ENCODE peak calls at places on chromosome 2, in five cellular contexts. One of them, this sample, is unnamed.

GRCh38 chr2:25920326-25920725 is 42.0 kb upstream of the ASXL2 start:
- DNase-seq in AG04450: peak; percentile 60
- DNase-seq in ovary: no peak
- DNase-seq in adrenal gland: no peak
- DNase-seq in WERI-Rb-1: no peak
- DNase-seq in this sample: no peak

GRCh38 chr2:42806786-42807185 is 14.4 kb upstream of the HAAO start:
- DNase-seq in AG04450: no peak
- DNase-seq in ovary: no peak
- DNase-seq in adrenal gland: no peak
- DNase-seq in WERI-Rb-1: no peak
- DNase-seq in this sample: no peak

GRCh38 chr2:73069041-73069854 is 2.3 kb downstream of the SFXN5 start:
- DNase-seq in AG04450: no peak
- DNase-seq in ovary: no peak
- DNase-seq in adrenal gland: no peak
- DNase-seq in WERI-Rb-1: no peak
- DNase-seq in this sample: no peak

GRCh38 chr2:240464514-240465241 is 29.2 kb downstream of the GPC1 start:
- DNase-seq in AG04450: no peak
- DNase-seq in ovary: peak; percentile 37
- DNase-seq in adrenal gland: peak; percentile 18
- DNase-seq in WERI-Rb-1: peak; percentile 8
- DNase-seq in this sample: no peak

GRCh38 chr2:130759906-130760753 is 4.8 kb downstream of the AMER3 start:
- DNase-seq in AG04450: no peak
- DNase-seq in ovary: no peak
- DNase-seq in adrenal gland: no peak
- DNase-seq in WERI-Rb-1: peak; percentile 57
- DNase-seq in this sample: no peak

GRCh38 chr2:197705912-197706838 is 1.0 kb downstream of the MARS2 start:
- DNase-seq in AG04450: no peak
- DNase-seq in ovary: peak; percentile 49
- DNase-seq in adrenal gland: peak; percentile 21
- DNase-seq in WERI-Rb-1: no peak
- DNase-seq in this sample: peak; percentile 44

GRCh38 chr2:36780231-36780808 is 83.8 kb downstream of the VIT start:
- DNase-seq in AG04450: peak; percentile 38
- DNase-seq in ovary: no peak
- DNase-seq in adrenal gland: no peak
- DNase-seq in WERI-Rb-1: no peak
- DNase-seq in this sample: no peak

GRCh38 chr2:9251154-9252001 is 44.8 kb downstream of the ASAP2 start:
- DNase-seq in AG04450: no peak
- DNase-seq in ovary: no peak
- DNase-seq in adrenal gland: no peak
- DNase-seq in WERI-Rb-1: no peak
- DNase-seq in this sample: no peak

GRCh38 chr2:74292752-74293151 is 50.5 kb downstream of the SLC4A5 start:
- DNase-seq in AG04450: no peak
- DNase-seq in ovary: no peak
- DNase-seq in adrenal gland: no peak
- DNase-seq in WERI-Rb-1: no peak
- DNase-seq in this sample: no peak

GRCh38 chr2:74291217-74291551 is 52.0 kb downstream of the SLC4A5 start:
- DNase-seq in AG04450: no peak
- DNase-seq in ovary: no peak
- DNase-seq in adrenal gland: no peak
- DNase-seq in WERI-Rb-1: peak; percentile 30
- DNase-seq in this sample: no peak

GRCh38 chr2:74290066-74290465 is 53.1 kb downstream of the SLC4A5 start:
- DNase-seq in AG04450: no peak
- DNase-seq in ovary: no peak
- DNase-seq in adrenal gland: no peak
- DNase-seq in WERI-Rb-1: no peak
- DNase-seq in this sample: no peak

GRCh38 chr2:74291891-74292621 is 51.2 kb downstream of the SLC4A5 start:
- DNase-seq in AG04450: no peak
- DNase-seq in ovary: no peak
- DNase-seq in adrenal gland: no peak
- DNase-seq in WERI-Rb-1: peak; percentile 65
- DNase-seq in this sample: no peak

GRCh38 chr2:74290466-74291216 is 52.6 kb downstream of the SLC4A5 start:
- DNase-seq in AG04450: no peak
- DNase-seq in ovary: no peak
- DNase-seq in adrenal gland: no peak
- DNase-seq in WERI-Rb-1: no peak
- DNase-seq in this sample: peak; percentile 38
- H3K27ac ChIP-seq in AG04450: no peak overlapping the region
- H3K27ac ChIP-seq in ovary: no peak overlapping the region
- H3K27ac ChIP-seq in adrenal gland: no peak overlapping the region
- H3K27ac ChIP-seq in WERI-Rb-1: no peak overlapping the region
- H3K27ac ChIP-seq in this sample: no peak overlapping the region

GRCh38 chr2:120473522-120474271 is 127.8 kb downstream of the INHBB start:
- DNase-seq in AG04450: no peak
- DNase-seq in ovary: peak; percentile 29
- DNase-seq in adrenal gland: no peak
- DNase-seq in WERI-Rb-1: no peak
- DNase-seq in this sample: no peak
- H3K27ac ChIP-seq in AG04450: no peak overlapping the region
- H3K27ac ChIP-seq in ovary: no peak overlapping the region
- H3K27ac ChIP-seq in adrenal gland: no peak overlapping the region
- H3K27ac ChIP-seq in WERI-Rb-1: no peak overlapping the region
- H3K27ac ChIP-seq in this sample: no peak overlapping the region

GRCh38 chr2:27828305-27828704 is 56.8 kb downstream of the MRPL33 start:
- DNase-seq in AG04450: no peak
- DNase-seq in ovary: no peak
- DNase-seq in adrenal gland: no peak
- DNase-seq in WERI-Rb-1: no peak
- DNase-seq in this sample: no peak

GRCh38 chr2:27824401-27824800 is 52.9 kb downstream of the MRPL33 start:
- DNase-seq in AG04450: no peak
- DNase-seq in ovary: no peak
- DNase-seq in adrenal gland: no peak
- DNase-seq in WERI-Rb-1: no peak
- DNase-seq in this sample: no peak

GRCh38 chr2:27822049-27822448 is 50.5 kb downstream of the MRPL33 start:
- DNase-seq in AG04450: no peak
- DNase-seq in ovary: no peak
- DNase-seq in adrenal gland: no peak
- DNase-seq in WERI-Rb-1: no peak
- DNase-seq in this sample: no peak

GRCh38 chr2:27823135-27823534 is 51.6 kb downstream of the MRPL33 start:
- DNase-seq in AG04450: no peak
- DNase-seq in ovary: no peak
- DNase-seq in adrenal gland: no peak
- DNase-seq in WERI-Rb-1: no peak
- DNase-seq in this sample: no peak

DNA sequence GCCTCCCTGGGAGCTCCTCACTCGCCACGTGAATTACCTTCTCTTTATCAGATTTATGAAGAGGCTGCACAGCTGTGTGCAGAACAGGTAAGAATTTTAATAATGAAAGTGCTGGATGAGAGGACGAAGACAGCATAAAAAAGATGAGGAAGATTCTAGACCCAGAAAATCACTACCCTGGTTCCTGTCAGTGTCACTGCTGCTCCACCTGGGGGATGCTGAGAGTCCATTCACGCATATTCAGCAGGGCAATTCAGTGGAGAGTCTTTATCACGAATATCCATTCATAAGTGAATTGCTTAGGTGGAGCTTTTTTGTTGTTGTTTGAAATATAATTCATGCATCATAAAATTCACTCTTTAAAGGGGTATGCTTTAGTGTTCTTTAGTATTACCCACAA is 52.0 kb downstream of the MRPL33 start:
- DNase-seq in AG04450: no peak
- DNase-seq in ovary: no peak
- DNase-seq in adrenal gland: no peak
- DNase-seq in WERI-Rb-1: no peak
- DNase-seq in this sample: no peak
- H3K27ac ChIP-seq in AG04450: no peak overlapping the region
- H3K27ac ChIP-seq in ovary: no peak overlapping the region
- H3K27ac ChIP-seq in adrenal gland: no peak overlapping the region
- H3K27ac ChIP-seq in WERI-Rb-1: no peak overlapping the region
- H3K27ac ChIP-seq in this sample: no peak overlapping the region

GRCh38 chr2:38876407-38876806 is 631 bp downstream of the MORN2 start:
- DNase-seq in AG04450: no peak
- DNase-seq in ovary: no peak
- DNase-seq in adrenal gland: no peak
- DNase-seq in WERI-Rb-1: no peak
- DNase-seq in this sample: no peak
- H3K27ac ChIP-seq in AG04450: no peak overlapping the region
- H3K27ac ChIP-seq in ovary: no peak overlapping the region
- H3K27ac ChIP-seq in adrenal gland: no peak overlapping the region
- H3K27ac ChIP-seq in WERI-Rb-1: no peak overlapping the region
- H3K27ac ChIP-seq in this sample: no peak overlapping the region

GRCh38 chr2:113114996-113115395 is 12.4 kb upstream of the IL1RN start:
- DNase-seq in AG04450: no peak
- DNase-seq in ovary: no peak
- DNase-seq in adrenal gland: no peak
- DNase-seq in WERI-Rb-1: no peak
- DNase-seq in this sample: no peak
- H3K27ac ChIP-seq in AG04450: no peak overlapping the region
- H3K27ac ChIP-seq in ovary: no peak overlapping the region
- H3K27ac ChIP-seq in adrenal gland: no peak overlapping the region
- H3K27ac ChIP-seq in WERI-Rb-1: no peak overlapping the region
- H3K27ac ChIP-seq in this sample: no peak overlapping the region

This sample was measured in lung.